ENCODE peak calls at places on chromosomes 6 and 20, in six cellular contexts. F is fibroblast of villous mesenchyme, D is GM10248, K is AG10803, Y is IMR-90, P is AG09319. S is an unnamed sample.

GRCh38 chr20:17663486-17663885 is 18.6 kb downstream of the RRBP1 start:
- DNase-seq in F (peak; percentile 45), D (no peak), K (no peak), Y (peak; percentile 42), P (no peak), S (no peak)

GRCh38 chr6:136477548-136477947 is 72.7 kb downstream of the MAP7 start:
- DNase-seq in F (no peak), D (no peak), K (no peak), Y (no peak), P (no peak), S (no peak)

GRCh38 chr6:131172237-131172636 is 37.0 kb downstream of the AKAP7 start:
- DNase-seq in F (peak; percentile 26), D (no peak), K (peak; percentile 27), Y (peak; percentile 57), P (no peak), S (no peak)

GRCh38 chr20:52105573-52106422 is 85.8 kb downstream of the ZFP64 start:
- DNase-seq in F (peak; percentile 36), D (no peak), K (peak; percentile 21), Y (peak; percentile 23), P (no peak), S (no peak)

GRCh38 chr6:15536201-15536955 is 126.5 kb downstream of the DTNBP1 start:
- DNase-seq in F (peak; percentile 19), D (no peak), K (peak; percentile 31), Y (no peak), P (no peak), S (no peak)

GRCh38 chr6:24883618-24884017 is 52.1 kb downstream of the RIPOR2 start:
- DNase-seq in F (peak; percentile 16), D (no peak), K (peak; percentile 51), Y (peak; percentile 93), P (peak; percentile 51), S (no peak)

GRCh38 chr20:5526516-5526915 is 209.8 kb upstream of the PROKR2 start:
- DNase-seq in F (no peak), D (no peak), K (no peak), Y (no peak), P (no peak), S (no peak)

GRCh38 chr6:41327177-41327576 is 8.2 kb upstream of the NCR2 start:
- DNase-seq in F (no peak), D (no peak), K (no peak), Y (no peak), P (no peak), S (no peak)

GRCh38 chr20:47392015-47392720 is 35.7 kb upstream of the ZMYND8 start:
- DNase-seq in F (peak; percentile 85), D (peak; percentile 36), K (peak; percentile 89), Y (peak; percentile 97), P (peak; percentile 85), S (peak; percentile 97)

GRCh38 chr6:44028767-44029166 is 98.5 kb downstream of the MRPL14 start:
- DNase-seq in F (no peak), D (no peak), K (no peak), Y (no peak), P (no peak), S (no peak)

GRCh38 chr20:49676581-49677291 is 36.9 kb downstream of the B4GALT5 start:
- DNase-seq in F (peak; percentile 53), D (peak; percentile 50), K (peak; percentile 42), Y (peak; percentile 71), P (no peak), S (peak; percentile 81)

DNA sequence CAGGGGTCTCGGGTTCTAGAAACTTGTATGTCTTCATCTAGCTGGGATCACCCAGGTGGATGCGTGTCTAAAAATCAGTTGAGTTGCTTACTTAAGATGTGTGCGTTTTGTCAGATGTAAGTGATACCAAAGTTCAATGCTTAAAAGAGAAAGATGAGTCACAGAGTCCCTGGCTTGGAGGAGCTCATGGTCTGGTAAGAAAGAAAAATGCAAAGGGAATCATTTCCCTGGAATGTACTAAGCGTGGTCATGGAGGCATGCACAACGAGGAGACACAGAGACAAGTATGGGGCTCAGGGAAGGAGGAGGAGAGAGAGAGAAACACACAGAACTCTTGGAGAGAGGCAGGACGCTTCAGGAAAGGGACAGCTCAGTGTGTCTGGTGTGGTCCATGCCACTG is 186.9 kb upstream of the GMDS start:
- DNase-seq in F (peak; percentile 79), D (no peak), K (peak; percentile 93), Y (peak; percentile 97), P (peak; percentile 80), S (no peak)
- TF ChIP-seq CTCF in F (no peak), D (no peak), K (no peak), Y (no peak), P (no peak), S (no peak)

DNA sequence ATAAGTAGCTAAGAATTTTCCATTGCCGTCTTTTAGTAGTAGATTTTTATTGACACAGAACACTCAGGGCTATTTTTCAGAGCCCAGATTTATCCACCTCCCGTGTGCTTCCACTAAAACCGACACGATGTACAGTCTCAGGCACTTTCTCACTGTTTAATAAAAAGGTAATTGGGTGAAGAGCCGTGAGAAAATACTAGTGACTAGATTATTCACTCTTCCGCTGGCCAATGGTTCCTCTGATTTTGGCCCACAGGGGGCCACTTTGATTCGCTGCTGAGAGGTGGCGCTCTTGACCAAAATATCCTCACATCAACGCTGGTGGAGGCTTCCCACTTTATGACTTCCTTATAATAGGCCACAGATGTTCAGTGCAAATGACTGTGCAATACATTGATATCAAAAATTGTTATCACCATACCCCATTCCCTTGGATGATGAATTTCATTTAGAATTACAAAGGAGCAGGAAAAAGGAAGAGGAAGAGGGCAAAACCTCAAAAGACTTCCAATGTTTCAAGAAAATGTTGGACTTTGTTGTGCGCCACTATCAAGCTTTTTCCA is 12.3 kb upstream of the HDDC2 start:
- DNase-seq in F (peak; percentile 77), D (peak; percentile 41), K (peak; percentile 68), Y (peak; percentile 61), P (no peak), S (peak; percentile 77)
- TF ChIP-seq CTCF in F (peak; percentile 88), D (peak; percentile 85), K (peak; percentile 87), Y (peak; percentile 87), P (peak; percentile 81), S (peak; percentile 90)

GRCh38 chr6:62889240-62889639 is 322.0 kb upstream of the FKBP1C start:
- DNase-seq in F (no peak), D (no peak), K (no peak), Y (no peak), P (no peak), S (no peak)

DNA sequence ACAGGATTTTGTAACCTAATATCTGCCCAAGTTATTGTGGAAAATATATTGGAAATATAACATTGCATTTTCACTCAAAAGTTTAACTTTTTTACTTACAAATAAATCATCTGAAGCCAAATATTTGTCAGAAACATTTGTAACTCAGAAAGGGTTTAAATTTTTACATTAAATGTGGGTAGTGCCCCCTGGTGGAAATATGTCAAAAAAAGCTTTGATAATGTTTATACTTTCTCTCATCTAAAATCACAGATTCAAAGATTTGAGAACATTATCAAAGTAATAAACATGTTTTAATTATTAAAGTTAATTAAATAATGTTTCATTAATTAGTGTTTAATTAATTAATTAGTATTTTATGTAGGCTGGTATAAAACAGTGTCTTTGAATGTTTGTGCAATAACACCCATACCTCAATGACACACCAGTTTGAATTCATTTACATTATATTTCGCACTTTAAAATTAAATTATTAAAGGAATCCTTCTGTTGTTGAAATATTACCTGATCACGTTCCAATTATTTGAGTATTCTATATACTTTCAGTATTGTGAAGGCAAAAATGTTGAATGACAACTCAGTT is 320.1 kb upstream of the FKBP1C start:
- DNase-seq in F (no peak), D (no peak), K (peak; percentile 0), Y (no peak), P (no peak), S (peak; percentile 25)
- TF ChIP-seq CTCF in F (no peak), D (peak; percentile 26), K (peak; percentile 32), Y (peak; percentile 25), P (peak; percentile 10), S (no peak)

GRCh38 chr6:38929560-38929959 is 119.0 kb upstream of the GLP1R start:
- DNase-seq in F (no peak), D (no peak), K (no peak), Y (no peak), P (no peak), S (no peak)
- TF ChIP-seq CTCF in F (no peak), D (no peak), K (no peak), Y (no peak), P (no peak), S (no peak)

GRCh38 chr20:21516861-21517565 is 3.1 kb upstream of the NKX2-2 start:
- DNase-seq in F (no peak), D (no peak), K (no peak), Y (no peak), P (no peak), S (no peak)
- TF ChIP-seq CTCF in F (no peak), D (no peak), K (no peak), Y (no peak), P (no peak), S (no peak)